ENCODE peak calls at places on chromosomes 2 and 18, in eight cellular contexts. One of them, this sample, is unnamed.

GRCh38 chr2:98372121-98372520 is 25.9 kb downstream of the CNGA3 start:
- DNase-seq in tibial artery: no peak
- DNase-seq in fibroblast of pulmonary artery: no peak
- DNase-seq in type B pancreatic cell: no peak
- DNase-seq in fibroblast of the aortic adventitia: no peak
- DNase-seq in K562: no peak
- DNase-seq in mammary epithelial cell: no peak
- DNase-seq in AG09319: no peak
- DNase-seq in this sample: no peak

GRCh38 chr2:112482309-112483046 is 522 bp downstream of the TTL start:
- DNase-seq in tibial artery: no peak
- DNase-seq in fibroblast of pulmonary artery: peak
- DNase-seq in type B pancreatic cell: no peak
- DNase-seq in fibroblast of the aortic adventitia: peak
- DNase-seq in K562: peak
- DNase-seq in mammary epithelial cell: peak
- DNase-seq in AG09319: no peak
- DNase-seq in this sample: peak

GRCh38 chr2:98480598-98480997 is 35.9 kb downstream of the INPP4A start:
- DNase-seq in tibial artery: no peak
- DNase-seq in fibroblast of pulmonary artery: no peak
- DNase-seq in type B pancreatic cell: no peak
- DNase-seq in fibroblast of the aortic adventitia: no peak
- DNase-seq in K562: no peak
- DNase-seq in mammary epithelial cell: no peak
- DNase-seq in AG09319: no peak
- DNase-seq in this sample: no peak

GRCh38 chr18:59505311-59505710 is 146.2 kb upstream of the LMAN1 start:
- DNase-seq in tibial artery: no peak
- DNase-seq in fibroblast of pulmonary artery: no peak
- DNase-seq in type B pancreatic cell: no peak
- DNase-seq in fibroblast of the aortic adventitia: peak
- DNase-seq in K562: no peak
- DNase-seq in mammary epithelial cell: no peak
- DNase-seq in AG09319: no peak
- DNase-seq in this sample: no peak

GRCh38 chr2:234268314-234268713 is 217.8 kb downstream of the SPP2 start:
- DNase-seq in tibial artery: no peak
- DNase-seq in fibroblast of pulmonary artery: no peak
- DNase-seq in type B pancreatic cell: no peak
- DNase-seq in fibroblast of the aortic adventitia: peak
- DNase-seq in K562: no peak
- DNase-seq in mammary epithelial cell: no peak
- DNase-seq in AG09319: no peak
- DNase-seq in this sample: no peak

GRCh38 chr2:74924463-74925265 is 33.8 kb upstream of the POLE4 start:
- DNase-seq in tibial artery: no peak
- DNase-seq in fibroblast of pulmonary artery: no peak
- DNase-seq in type B pancreatic cell: no peak
- DNase-seq in fibroblast of the aortic adventitia: no peak
- DNase-seq in K562: no peak
- DNase-seq in mammary epithelial cell: no peak
- DNase-seq in AG09319: no peak
- DNase-seq in this sample: no peak

GRCh38 chr2:11133238-11133935 is 21.9 kb upstream of the SLC66A3 start:
- DNase-seq in tibial artery: no peak
- DNase-seq in fibroblast of pulmonary artery: no peak
- DNase-seq in type B pancreatic cell: no peak
- DNase-seq in fibroblast of the aortic adventitia: no peak
- DNase-seq in K562: no peak
- DNase-seq in mammary epithelial cell: no peak
- DNase-seq in AG09319: no peak
- DNase-seq in this sample: no peak

GRCh38 chr18:35582899-35583558 is 1.5 kb downstream of the GALNT1 start:
- DNase-seq in tibial artery: no peak
- DNase-seq in fibroblast of pulmonary artery: peak
- DNase-seq in type B pancreatic cell: no peak
- DNase-seq in fibroblast of the aortic adventitia: no peak
- DNase-seq in K562: no peak
- DNase-seq in mammary epithelial cell: peak
- DNase-seq in AG09319: no peak
- DNase-seq in this sample: no peak

GRCh38 chr2:235234711-235235110 is 259.1 kb upstream of the AGAP1 start:
- DNase-seq in tibial artery: no peak
- DNase-seq in fibroblast of pulmonary artery: peak
- DNase-seq in type B pancreatic cell: no peak
- DNase-seq in fibroblast of the aortic adventitia: no peak
- DNase-seq in K562: no peak
- DNase-seq in mammary epithelial cell: no peak
- DNase-seq in AG09319: no peak
- DNase-seq in this sample: no peak

GRCh38 chr2:170310876-170311502 is 133.0 kb downstream of the MYO3B start:
- DNase-seq in tibial artery: no peak
- DNase-seq in fibroblast of pulmonary artery: no peak
- DNase-seq in type B pancreatic cell: no peak
- DNase-seq in fibroblast of the aortic adventitia: no peak
- DNase-seq in K562: no peak
- DNase-seq in mammary epithelial cell: peak
- DNase-seq in AG09319: no peak
- DNase-seq in this sample: no peak

GRCh38 chr18:5787936-5788335 is 107.4 kb downstream of the TMEM200C start:
- DNase-seq in tibial artery: no peak
- DNase-seq in fibroblast of pulmonary artery: no peak
- DNase-seq in type B pancreatic cell: no peak
- DNase-seq in fibroblast of the aortic adventitia: no peak
- DNase-seq in K562: no peak
- DNase-seq in mammary epithelial cell: no peak
- DNase-seq in AG09319: no peak
- DNase-seq in this sample: no peak
- TF ChIP-seq CTCF in tibial artery: no peak
- TF ChIP-seq CTCF in fibroblast of pulmonary artery: no peak
- TF ChIP-seq CTCF in type B pancreatic cell: no peak
- TF ChIP-seq CTCF in fibroblast of the aortic adventitia: no peak
- TF ChIP-seq CTCF in K562: no peak
- TF ChIP-seq CTCF in mammary epithelial cell: no peak
- TF ChIP-seq CTCF in AG09319: no peak
- TF ChIP-seq CTCF in this sample: no peak

GRCh38 chr2:142112648-142113278 is 18.1 kb downstream of the LRP1B start:
- DNase-seq in tibial artery: no peak
- DNase-seq in fibroblast of pulmonary artery: peak
- DNase-seq in type B pancreatic cell: no peak
- DNase-seq in fibroblast of the aortic adventitia: peak
- DNase-seq in K562: no peak
- DNase-seq in mammary epithelial cell: peak
- DNase-seq in AG09319: no peak
- DNase-seq in this sample: peak
- TF ChIP-seq CTCF in tibial artery: no peak
- TF ChIP-seq CTCF in fibroblast of pulmonary artery: peak
- TF ChIP-seq CTCF in type B pancreatic cell: peak
- TF ChIP-seq CTCF in fibroblast of the aortic adventitia: no peak
- TF ChIP-seq CTCF in K562: no peak
- TF ChIP-seq CTCF in mammary epithelial cell: peak
- TF ChIP-seq CTCF in AG09319: peak
- TF ChIP-seq CTCF in this sample: no peak

GRCh38 chr2:139790807-139791206 is 1010.6 kb upstream of the NXPH2 start:
- DNase-seq in tibial artery: no peak
- DNase-seq in fibroblast of pulmonary artery: peak
- DNase-seq in type B pancreatic cell: no peak
- DNase-seq in fibroblast of the aortic adventitia: peak
- DNase-seq in K562: no peak
- DNase-seq in mammary epithelial cell: peak
- DNase-seq in AG09319: no peak
- DNase-seq in this sample: no peak
- TF ChIP-seq CTCF in tibial artery: no peak
- TF ChIP-seq CTCF in fibroblast of pulmonary artery: peak
- TF ChIP-seq CTCF in type B pancreatic cell: peak
- TF ChIP-seq CTCF in fibroblast of the aortic adventitia: no peak
- TF ChIP-seq CTCF in K562: no peak
- TF ChIP-seq CTCF in mammary epithelial cell: peak
- TF ChIP-seq CTCF in AG09319: no peak
- TF ChIP-seq CTCF in this sample: no peak

GRCh38 chr2:183093857-183094657 is 15.5 kb downstream of the DUSP19 start:
- DNase-seq in tibial artery: no peak
- DNase-seq in fibroblast of pulmonary artery: peak
- DNase-seq in type B pancreatic cell: no peak
- DNase-seq in fibroblast of the aortic adventitia: peak
- DNase-seq in K562: no peak
- DNase-seq in mammary epithelial cell: peak
- DNase-seq in AG09319: no peak
- DNase-seq in this sample: no peak
- TF ChIP-seq CTCF in tibial artery: no peak
- TF ChIP-seq CTCF in fibroblast of pulmonary artery: peak
- TF ChIP-seq CTCF in type B pancreatic cell: no peak
- TF ChIP-seq CTCF in fibroblast of the aortic adventitia: no peak
- TF ChIP-seq CTCF in K562: peak
- TF ChIP-seq CTCF in mammary epithelial cell: no peak
- TF ChIP-seq CTCF in AG09319: peak
- TF ChIP-seq CTCF in this sample: no peak

GRCh38 chr2:56898986-56899385 is 715.2 kb downstream of the CCDC85A start:
- DNase-seq in tibial artery: no peak
- DNase-seq in fibroblast of pulmonary artery: no peak
- DNase-seq in type B pancreatic cell: no peak
- DNase-seq in fibroblast of the aortic adventitia: no peak
- DNase-seq in K562: no peak
- DNase-seq in mammary epithelial cell: no peak
- DNase-seq in AG09319: no peak
- DNase-seq in this sample: no peak
- TF ChIP-seq CTCF in tibial artery: no peak
- TF ChIP-seq CTCF in fibroblast of pulmonary artery: no peak
- TF ChIP-seq CTCF in type B pancreatic cell: no peak
- TF ChIP-seq CTCF in fibroblast of the aortic adventitia: no peak
- TF ChIP-seq CTCF in K562: no peak
- TF ChIP-seq CTCF in mammary epithelial cell: no peak
- TF ChIP-seq CTCF in AG09319: no peak
- TF ChIP-seq CTCF in this sample: no peak

This sample was measured in Calu3.